ENCODE peak calls at places on chromosomes 1 and 21, in four cellular contexts. M, W, Z and U are unnamed samples.

GRCh38 chr1:3030663-3031381 is 9.6 kb downstream of the ACTRT2 start:
- DNase-seq in W (no peak), M (no peak), Z (no peak), U (no peak)

GRCh38 chr1:52037402-52037814 is 3.8 kb upstream of the KTI12 start:
- DNase-seq in W (no peak), M (no peak), Z (peak; percentile 97), U (no peak)

GRCh38 chr1:65027699-65028358 is 61.5 kb upstream of the JAK1 start:
- DNase-seq in W (no peak), Z (no peak), M (no peak), U (no peak)

GRCh38 chr1:3453203-3453761 is 1.2 kb upstream of the ARHGEF16 start:
- DNase-seq in M (peak; percentile 99), Z (peak; percentile 69), W (peak; percentile 1), U (peak; percentile 47)

GRCh38 chr1:208238710-208239517 is 5.3 kb downstream of the PLXNA2 start:
- DNase-seq in W (no peak), Z (no peak), M (no peak), U (no peak)

GRCh38 chr1:31549807-31550620 is 26.3 kb upstream of the TINAGL1 start:
- DNase-seq in M (no peak), W (peak; percentile 40), Z (peak; percentile 50), U (no peak)

GRCh38 chr1:197156692-197157091 is 10.2 kb upstream of the ASPM start:
- DNase-seq in W (no peak), Z (no peak), M (no peak), U (no peak)

GRCh38 chr1:183040600-183040999 is 17.4 kb downstream of the LAMC1 start:
- DNase-seq in W (no peak), M (no peak), Z (no peak), U (no peak)

GRCh38 chr1:116325922-116326321 is 47.1 kb upstream of the ATP1A1 start:
- DNase-seq in M (no peak), Z (no peak), W (no peak), U (no peak)

GRCh38 chr1:108645479-108646184 is 15.3 kb downstream of the HENMT1 start:
- DNase-seq in M (no peak), W (no peak), Z (no peak), U (no peak)

GRCh38 chr21:28025111-28025510 is 967.6 kb downstream of the LTN1 start:
- DNase-seq in W (no peak), Z (no peak), M (no peak), U (no peak)

GRCh38 chr1:188689542-188689941 is 1788.1 kb downstream of the BRINP3 start:
- DNase-seq in W (no peak), M (no peak), Z (no peak), U (no peak)

GRCh38 chr1:53556657-53557227 is 97.5 kb downstream of the DMRTB1 start:
- DNase-seq in M (no peak), W (no peak), Z (no peak), U (no peak)

GRCh38 chr1:165162671-165163241 is 193.8 kb downstream of the LMX1A start:
- DNase-seq in M (peak; percentile 49), W (no peak), Z (peak; percentile 2), U (no peak)

DNA sequence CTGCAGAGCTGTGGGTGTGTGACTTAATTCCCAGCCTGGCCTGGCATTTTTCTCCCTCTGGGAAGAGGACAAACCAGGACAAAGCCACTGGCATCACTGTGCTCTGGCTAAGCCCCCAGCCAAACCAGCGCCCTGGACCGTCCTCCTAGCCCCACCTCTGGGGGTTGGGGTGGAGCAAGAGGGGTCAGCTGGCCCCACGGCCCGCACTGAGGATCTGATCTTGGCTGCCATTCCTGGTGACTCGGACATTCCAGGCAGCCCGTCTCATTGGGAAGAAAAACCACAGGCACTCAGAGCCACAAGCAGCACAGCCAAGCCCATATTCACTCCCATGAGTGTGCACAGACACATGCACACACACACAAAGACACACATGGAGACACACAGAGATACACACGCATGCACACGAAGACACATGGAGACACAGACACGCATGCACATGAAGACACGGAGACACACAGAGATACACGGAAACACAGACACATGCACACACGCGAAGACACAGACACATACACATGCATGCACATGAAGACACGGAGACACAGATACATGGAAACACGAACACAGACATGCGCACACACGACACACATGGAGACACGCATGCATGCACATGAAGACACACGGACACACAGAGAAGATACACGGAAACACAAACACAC is 2.3 kb upstream of the MXRA8 start:
- DNase-seq in W (no peak), Z (peak; percentile 68), M (no peak), U (no peak)
- TF ChIP-seq SUZ12 in W (no peak), Z (no peak), M (no peak), U (no peak)

DNA sequence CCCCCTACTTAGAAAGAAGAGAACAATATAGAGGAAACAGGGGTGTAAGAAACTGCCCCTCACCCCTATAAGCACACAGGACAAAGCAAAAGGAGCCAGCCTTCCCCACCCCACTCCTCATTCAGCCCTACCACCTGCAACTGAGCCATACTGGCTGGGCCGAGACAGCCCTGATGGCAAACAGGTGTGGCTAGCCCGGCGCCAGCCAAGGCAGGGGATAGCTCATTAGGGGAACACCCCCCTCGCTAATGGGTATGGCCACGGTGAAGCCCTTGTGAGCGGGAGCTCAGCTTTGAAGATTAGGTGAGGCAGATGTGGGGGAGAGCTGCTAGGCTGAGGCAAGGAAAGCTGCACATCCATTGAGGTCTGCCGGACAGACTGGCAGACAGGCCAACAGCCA is 65.5 kb downstream of the ERI3 start:
- DNase-seq in Z (no peak), M (no peak), W (no peak), U (no peak)
- TF ChIP-seq YY1 in Z (no peak), M (no peak), W (no peak), U (no peak)

DNA sequence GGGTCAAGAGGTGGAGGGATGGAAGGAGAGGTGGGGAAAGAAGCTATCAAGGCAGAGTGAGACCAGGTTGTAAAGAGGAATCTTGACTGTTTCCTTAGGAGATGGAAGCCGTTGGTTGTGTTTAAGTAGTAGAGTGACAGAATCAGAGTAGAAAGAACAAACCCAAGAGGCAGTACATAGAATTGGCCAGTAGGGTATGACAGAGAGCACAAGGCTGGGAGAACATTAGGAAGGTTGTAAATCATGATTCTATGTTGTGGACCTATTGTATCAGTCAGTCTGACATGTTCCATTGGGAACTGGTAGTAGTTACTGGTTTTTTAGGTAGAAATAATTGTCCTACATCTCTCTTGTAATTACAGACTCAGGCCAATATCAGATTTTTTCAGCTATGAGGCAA is 486.9 kb upstream of the USP24 start:
- DNase-seq in M (no peak), W (no peak), Z (peak; percentile 24), U (no peak)
- TF ChIP-seq ZNF274 in M (no peak), W (no peak), Z (no peak), U (no peak)

GRCh38 chr21:21682172-21682571 is 684.0 kb downstream of the NCAM2 start:
- DNase-seq in M (no peak), W (no peak), Z (no peak), U (no peak)
- TF ChIP-seq SUZ12 in M (no peak), W (no peak), Z (no peak), U (no peak)

DNA sequence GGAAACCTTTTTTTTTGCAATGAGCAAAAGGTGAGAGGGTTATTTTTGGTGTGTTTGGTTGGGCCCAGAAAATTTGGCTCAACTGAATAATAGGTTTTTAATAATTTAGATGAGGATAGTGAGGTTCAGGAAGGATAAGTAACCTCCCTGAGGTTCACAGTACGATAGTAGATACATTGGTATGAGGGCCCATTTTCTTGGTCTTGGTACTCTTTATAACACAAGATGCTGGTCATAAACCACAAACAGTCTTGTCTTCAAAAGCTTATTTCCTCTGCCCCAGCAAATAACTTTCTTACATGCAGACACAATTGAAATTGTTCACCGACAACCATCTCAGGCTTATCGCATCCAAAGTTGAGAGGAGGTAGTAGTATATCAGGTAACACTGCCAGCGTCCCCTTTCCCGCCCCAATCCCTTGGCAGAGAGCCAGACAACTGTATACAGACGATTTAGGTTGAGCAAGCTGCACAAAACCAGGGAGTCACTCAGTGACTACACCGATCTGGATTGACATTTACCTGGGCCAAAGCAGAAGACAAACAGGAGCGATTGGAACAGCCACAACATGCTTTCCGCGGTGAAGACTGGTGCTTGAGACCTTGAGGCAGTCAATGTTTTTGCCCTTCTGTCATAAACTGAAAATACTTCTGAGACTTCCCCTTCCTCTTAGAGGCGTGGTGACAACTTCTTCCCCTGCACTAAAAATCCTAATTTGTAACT is at the start of gene SLAMF6:
- DNase-seq in Z (no peak), M (no peak), W (peak; percentile 59), U (no peak)
- TF ChIP-seq YY1 in Z (no peak), M (no peak), W (no peak), U (no peak)

GRCh38 chr1:18923721-18924610 is 21.6 kb upstream of the ALDH4A1 start:
- DNase-seq in M (no peak), Z (no peak), W (no peak), U (no peak)
- TF ChIP-seq ZNF274 in M (no peak), Z (no peak), W (no peak), U (no peak)

GRCh38 chr1:202081992-202082391 is 40.7 kb upstream of the GPR37L1 start:
- DNase-seq in M (no peak), W (no peak), Z (no peak), U (no peak)

GRCh38 chr1:202088216-202088615 is 34.5 kb upstream of the GPR37L1 start:
- DNase-seq in W (no peak), M (no peak), Z (no peak), U (no peak)

GRCh38 chr1:202085682-202086373 is 36.9 kb upstream of the GPR37L1 start:
- DNase-seq in M (peak; percentile 56), Z (peak; percentile 99), W (no peak), U (peak; percentile 92)

GRCh38 chr1:202086579-202087350 is 36.0 kb upstream of the GPR37L1 start:
- DNase-seq in W (no peak), Z (no peak), M (no peak), U (peak; percentile 69)

GRCh38 chr1:202084791-202085681 is 37.7 kb upstream of the GPR37L1 start:
- DNase-seq in M (peak; percentile 60), W (no peak), Z (peak; percentile 99), U (no peak)
- TF ChIP-seq SUZ12 in M (no peak), W (no peak), Z (no peak), U (no peak)